ENCODE peak calls at places on chromosomes 5 and 9, in eight cellular contexts. K is IMR-90, U is WTC11, W is transverse colon, B is Peyer's patch, S is heart right ventricle, V is heart left ventricle, E is HFF-Myc. D is an unnamed sample.

GRCh38 chr5:139667730-139668063 is 19.5 kb downstream of the CXXC5 start:
- DNase-seq in U (no peak), E (no peak), W (no peak), S (no peak), K (peak; percentile 60), B (no peak), V (no peak), D (no peak)

GRCh38 chr5:38154615-38155204 is 103.6 kb upstream of the EGFLAM start:
- DNase-seq in K (no peak), W (no peak), S (no peak), B (no peak), V (no peak), E (no peak), U (no peak), D (no peak)

GRCh38 chr5:107290780-107291398 is 379.8 kb downstream of the EFNA5 start:
- DNase-seq in W (no peak), E (no peak), U (no peak), B (no peak), K (no peak), V (no peak), S (no peak), D (no peak)

GRCh38 chr9:34995288-34996060 is 5.9 kb downstream of the DNAJB5 start:
- DNase-seq in S (no peak), U (no peak), W (no peak), K (peak; percentile 55), E (no peak), V (no peak), B (no peak), D (no peak)

GRCh38 chr9:86135374-86135773 is 36.0 kb upstream of the GOLM1 start:
- DNase-seq in B (no peak), S (no peak), U (no peak), E (no peak), V (no peak), W (no peak), K (no peak), D (no peak)

GRCh38 chr5:6837519-6838110 is 124.4 kb downstream of the TENT4A start:
- DNase-seq in V (no peak), E (no peak), K (no peak), B (no peak), W (peak; percentile 16), S (no peak), U (peak; percentile 64), D (peak; percentile 34)

GRCh38 chr5:158769702-158770101 is 330.0 kb downstream of the EBF1 start:
- DNase-seq in U (no peak), S (no peak), B (no peak), W (no peak), V (no peak), E (no peak), K (no peak), D (no peak)

GRCh38 chr9:130872912-130873503 is 23.6 kb downstream of the QRFP start:
- DNase-seq in U (no peak), V (no peak), S (peak; percentile 74), W (peak; percentile 86), B (no peak), K (no peak), E (no peak), D (peak; percentile 92)

GRCh38 chr9:114898741-114899140 is 31.6 kb downstream of the TNFSF8 start:
- DNase-seq in W (peak; percentile 63), V (peak; percentile 79), E (no peak), K (no peak), B (peak; percentile 87), S (peak; percentile 26), U (no peak), D (peak; percentile 38)

GRCh38 chr5:116389601-116390000 is 185.0 kb downstream of the SEMA6A start:
- DNase-seq in B (no peak), K (peak; percentile 5), S (no peak), U (no peak), E (no peak), V (no peak), W (no peak), D (no peak)

GRCh38 chr5:72231989-72232703 is 87.9 kb downstream of the MRPS27 start:
- DNase-seq in V (no peak), S (no peak), W (no peak), U (no peak), E (no peak), B (no peak), K (no peak), D (no peak)

GRCh38 chr5:82334856-82335255 is 56.7 kb upstream of the RPS23 start:
- DNase-seq in S (no peak), B (no peak), U (no peak), K (peak; percentile 95), V (no peak), W (no peak), E (no peak), D (no peak)

GRCh38 chr9:79325501-79325900 is 246.3 kb upstream of the TLE4 start:
- DNase-seq in W (no peak), E (no peak), B (no peak), V (no peak), S (no peak), K (peak; percentile 45), U (no peak), D (no peak)

GRCh38 chr5:120655828-120656435 is 191.8 kb downstream of the PRR16 start:
- DNase-seq in S (no peak), U (peak; percentile 59), V (no peak), B (no peak), E (no peak), K (peak; percentile 22), W (peak; percentile 10), D (peak; percentile 36)

GRCh38 chr5:14464101-14464500 is 117.5 kb upstream of the OTULINL start:
- DNase-seq in B (no peak), S (no peak), W (no peak), V (no peak), E (no peak), U (no peak), K (no peak), D (no peak)

GRCh38 chr9:135607401-135608293 is 31.7 kb downstream of the GLT6D1 start:
- DNase-seq in V (peak; percentile 39), U (no peak), K (no peak), W (no peak), S (no peak), E (no peak), B (no peak), D (peak; percentile 7)

GRCh38 chr5:96093340-96093739 is 131.7 kb upstream of the ELL2 start:
- DNase-seq in V (no peak), B (no peak), K (no peak), S (no peak), W (no peak), E (no peak), U (no peak), D (peak; percentile 22)
- TF ChIP-seq CTCF in V (no peak), B (no peak), K (no peak), S (no peak), W (no peak), E (no peak), U (no peak), D (no peak)

DNA sequence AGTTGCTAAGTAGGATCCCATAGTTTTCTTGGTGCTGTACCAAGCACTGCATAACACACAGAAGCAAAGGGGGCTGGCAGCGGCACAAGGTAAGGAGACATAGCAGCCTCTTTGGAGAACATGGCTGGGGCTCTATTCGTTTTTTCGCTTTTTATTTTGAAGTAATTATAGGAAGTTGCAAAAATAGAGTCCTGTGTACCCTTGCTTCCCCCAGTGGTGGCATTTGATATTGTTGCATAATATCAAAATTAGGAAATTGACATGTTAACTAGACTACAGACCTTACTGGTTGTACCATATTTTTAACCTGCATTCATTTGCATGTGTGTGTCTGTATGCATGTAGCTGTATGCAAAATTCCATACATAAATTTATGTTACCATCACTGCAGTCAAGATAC is 6.6 kb upstream of the UBQLN1 start:
- DNase-seq in V (no peak), W (no peak), B (no peak), K (no peak), E (no peak), S (no peak), U (no peak), D (no peak)
- TF ChIP-seq CTCF in V (no peak), W (no peak), B (no peak), K (peak; percentile 35), E (peak; percentile 20), S (peak; percentile 17), U (no peak), D (no peak)

GRCh38 chr5:129358069-129358468 is 102.0 kb upstream of the ADAMTS19 start:
- DNase-seq in E (no peak), V (no peak), W (no peak), U (no peak), S (no peak), K (no peak), B (no peak), D (no peak)

GRCh38 chr5:129356846-129357245 is 103.3 kb upstream of the ADAMTS19 start:
- DNase-seq in B (no peak), U (no peak), E (no peak), K (no peak), V (no peak), W (no peak), S (no peak), D (no peak)

GRCh38 chr5:129363991-129364390 is 96.1 kb upstream of the ADAMTS19 start:
- DNase-seq in S (no peak), B (no peak), V (no peak), E (no peak), U (no peak), W (no peak), K (no peak), D (no peak)

GRCh38 chr5:129359450-129359849 is 100.6 kb upstream of the ADAMTS19 start:
- DNase-seq in U (no peak), W (no peak), B (no peak), S (no peak), K (no peak), E (no peak), V (no peak), D (no peak)

DNA sequence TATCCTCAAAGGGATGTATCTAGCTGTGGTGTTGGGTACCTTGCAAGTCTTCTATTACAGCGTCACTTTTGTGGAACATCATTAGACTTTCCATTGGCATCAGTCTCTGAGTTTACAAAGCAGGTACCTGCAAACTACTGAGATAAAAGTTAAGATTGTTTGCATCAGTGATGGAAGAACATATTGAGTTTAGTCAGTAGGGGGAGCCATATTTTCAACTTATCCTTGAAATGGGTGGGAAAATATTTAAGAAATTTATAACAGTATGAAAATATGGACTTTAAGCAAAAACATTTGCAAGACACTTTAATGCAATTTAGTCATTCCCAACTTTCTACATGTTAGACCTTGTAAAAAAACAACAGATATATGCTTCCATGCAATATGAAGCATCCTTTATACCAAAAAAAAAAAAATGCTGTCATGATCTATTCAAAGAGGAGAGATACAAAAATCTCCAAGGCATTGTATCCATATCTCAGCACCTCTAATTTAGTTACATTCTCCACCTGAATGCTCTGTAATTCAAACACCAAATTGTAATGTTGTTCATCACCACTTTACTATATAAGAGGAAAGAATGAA is 98.6 kb upstream of the ADAMTS19 start:
- DNase-seq in V (no peak), W (no peak), E (peak; percentile 1), S (no peak), K (peak; percentile 3), B (no peak), U (no peak), D (no peak)
- TF ChIP-seq CTCF in V (no peak), W (peak; percentile 28), E (peak; percentile 30), S (no peak), K (peak; percentile 47), B (no peak), U (peak; percentile 53), D (peak; percentile 20)

GRCh38 chr9:82183181-82183860 is 194.7 kb downstream of the SPATA31D1 start:
- DNase-seq in K (no peak), U (no peak), E (no peak), S (no peak), W (no peak), B (no peak), V (no peak), D (no peak)

GRCh38 chr9:82184524-82184923 is 196.0 kb downstream of the SPATA31D1 start:
- DNase-seq in W (no peak), B (peak; percentile 19), E (no peak), K (no peak), S (no peak), U (no peak), V (no peak), D (no peak)

GRCh38 chr9:82180711-82181110 is 192.1 kb downstream of the SPATA31D1 start:
- DNase-seq in V (no peak), S (no peak), U (no peak), E (no peak), B (no peak), W (no peak), K (no peak), D (no peak)
- TF ChIP-seq CTCF in V (no peak), S (no peak), U (no peak), E (no peak), B (no peak), W (no peak), K (no peak), D (no peak)

D was measured in colonic mucosa.